ENCODE peak calls at places on chromosome 3, in seven cellular contexts. One of them, this sample, is unnamed.

GRCh38 chr3:43341788-43342187 is 55.4 kb downstream of the SNRK start:
- DNase-seq in activated naive CD4-positive, alpha-beta T cell: no peak
- DNase-seq in pancreas: no peak
- DNase-seq in stomach: no peak
- DNase-seq in SHP77: no peak
- DNase-seq in NCI-H82: no peak
- DNase-seq in foreskin fibroblast: no peak
- DNase-seq in this sample: no peak

GRCh38 chr3:126798521-126798920 is 94.5 kb downstream of the CHCHD6 start:
- DNase-seq in activated naive CD4-positive, alpha-beta T cell: no peak
- DNase-seq in pancreas: no peak
- DNase-seq in stomach: no peak
- DNase-seq in SHP77: no peak
- DNase-seq in NCI-H82: no peak
- DNase-seq in foreskin fibroblast: peak; percentile 55
- DNase-seq in this sample: no peak

GRCh38 chr3:69848113-69848512 is 108.8 kb downstream of the MITF start:
- DNase-seq in activated naive CD4-positive, alpha-beta T cell: no peak
- DNase-seq in pancreas: no peak
- DNase-seq in stomach: no peak
- DNase-seq in SHP77: no peak
- DNase-seq in NCI-H82: no peak
- DNase-seq in foreskin fibroblast: no peak
- DNase-seq in this sample: no peak

GRCh38 chr3:27680517-27681246 is 41.4 kb downstream of the EOMES start:
- DNase-seq in activated naive CD4-positive, alpha-beta T cell: no peak
- DNase-seq in pancreas: no peak
- DNase-seq in stomach: no peak
- DNase-seq in SHP77: no peak
- DNase-seq in NCI-H82: no peak
- DNase-seq in foreskin fibroblast: no peak
- DNase-seq in this sample: no peak

GRCh38 chr3:102129774-102130608 is 280.7 kb downstream of the NFKBIZ start:
- DNase-seq in activated naive CD4-positive, alpha-beta T cell: no peak
- DNase-seq in pancreas: no peak
- DNase-seq in stomach: no peak
- DNase-seq in SHP77: no peak
- DNase-seq in NCI-H82: no peak
- DNase-seq in foreskin fibroblast: peak; percentile 85
- DNase-seq in this sample: no peak

GRCh38 chr3:57805674-57806073 is 49.6 kb downstream of the SLMAP start:
- DNase-seq in activated naive CD4-positive, alpha-beta T cell: no peak
- DNase-seq in pancreas: no peak
- DNase-seq in stomach: no peak
- DNase-seq in SHP77: no peak
- DNase-seq in NCI-H82: no peak
- DNase-seq in foreskin fibroblast: peak; percentile 89
- DNase-seq in this sample: no peak

GRCh38 chr3:9147215-9147895 is 102.1 kb downstream of the SRGAP3 start:
- DNase-seq in activated naive CD4-positive, alpha-beta T cell: no peak
- DNase-seq in pancreas: no peak
- DNase-seq in stomach: no peak
- DNase-seq in SHP77: no peak
- DNase-seq in NCI-H82: no peak
- DNase-seq in foreskin fibroblast: peak; percentile 16
- DNase-seq in this sample: no peak

GRCh38 chr3:190617185-190617584 is 103.3 kb downstream of the IL1RAP start:
- DNase-seq in activated naive CD4-positive, alpha-beta T cell: no peak
- DNase-seq in pancreas: no peak
- DNase-seq in stomach: no peak
- DNase-seq in SHP77: no peak
- DNase-seq in NCI-H82: no peak
- DNase-seq in foreskin fibroblast: no peak
- DNase-seq in this sample: no peak

GRCh38 chr3:190883973-190884832 is 21.7 kb upstream of the GMNC start:
- DNase-seq in activated naive CD4-positive, alpha-beta T cell: no peak
- DNase-seq in pancreas: peak; percentile 33
- DNase-seq in stomach: peak; percentile 36
- DNase-seq in SHP77: peak; percentile 65
- DNase-seq in NCI-H82: peak; percentile 91
- DNase-seq in foreskin fibroblast: peak; percentile 64
- DNase-seq in this sample: no peak